ENCODE peak calls at places on chromosomes 2 and 18, in five cellular contexts. A, O, H, W and B are unnamed samples.

GRCh38 chr2:162710282-162710891 is 128.2 kb downstream of the KCNH7 start:
- DNase-seq in A (no peak), O (no peak), H (no peak), W (no peak), B (no peak)

GRCh38 chr2:223846524-223846923 is 9.1 kb upstream of the AP1S3 start:
- DNase-seq in A (no peak), O (no peak), H (no peak), W (no peak), B (no peak)

GRCh38 chr18:9011431-9011830 is 91.1 kb upstream of the NDUFV2 start:
- DNase-seq in A (no peak), O (no peak), H (no peak), W (no peak), B (no peak)

GRCh38 chr2:239177908-239178307 is 222.9 kb downstream of the HDAC4 start:
- DNase-seq in A (no peak), O (no peak), H (no peak), W (no peak), B (no peak)

GRCh38 chr2:10428355-10428754 is 19.8 kb downstream of the ODC1 start:
- DNase-seq in A (no peak), O (no peak), H (no peak), W (no peak), B (no peak)

GRCh38 chr2:60499651-60500300 is 53.7 kb downstream of the BCL11A start:
- DNase-seq in A (no peak), O (no peak), H (no peak), W (no peak), B (no peak)

GRCh38 chr2:226579519-226579918 is 220.1 kb downstream of the IRS1 start:
- DNase-seq in A (no peak), O (no peak), H (no peak), W (no peak), B (no peak)

GRCh38 chr2:71154798-71155197 is 24.4 kb downstream of the MPHOSPH10 start:
- DNase-seq in A (no peak), O (peak), H (no peak), W (no peak), B (no peak)

GRCh38 chr18:59718108-59719057 is 21.2 kb upstream of the CCBE1 start:
- DNase-seq in A (no peak), O (no peak), H (no peak), W (no peak), B (no peak)

GRCh38 chr18:41389936-41390667 is 564.9 kb upstream of the PIK3C3 start:
- DNase-seq in A (no peak), O (no peak), H (no peak), W (no peak), B (no peak)

GRCh38 chr18:75161629-75162028 is 47.3 kb downstream of the PTGR3 start:
- DNase-seq in A (peak), O (peak), H (no peak), W (no peak), B (no peak)

GRCh38 chr2:223328578-223328977 is 273.6 kb downstream of the SCG2 start:
- DNase-seq in A (no peak), O (no peak), H (no peak), W (no peak), B (no peak)

GRCh38 chr2:176652300-176653182 is 383.3 kb downstream of the MTX2 start:
- DNase-seq in A (no peak), O (no peak), H (peak), W (no peak), B (no peak)

GRCh38 chr2:205734436-205734835 is 52.1 kb downstream of the NRP2 start:
- DNase-seq in A (no peak), O (no peak), H (no peak), W (peak), B (no peak)

GRCh38 chr18:3706279-3707097 is 256.5 kb downstream of the TGIF1 start:
- DNase-seq in A (no peak), O (no peak), H (no peak), W (no peak), B (no peak)

GRCh38 chr18:79542876-79543750 is 136.5 kb upstream of the CTDP1 start:
- DNase-seq in A (no peak), O (no peak), H (no peak), W (no peak), B (no peak)

GRCh38 chr2:26099933-26100332 is 66.0 kb downstream of the RAB10 start:
- DNase-seq in A (no peak), O (no peak), H (no peak), W (no peak), B (no peak)

GRCh38 chr2:236977199-236977883 is 108.3 kb upstream of the COPS8 start:
- DNase-seq in A (no peak), O (no peak), H (no peak), W (no peak), B (no peak)

GRCh38 chr2:236979664-236980063 is 106.0 kb upstream of the COPS8 start:
- DNase-seq in A (no peak), O (no peak), H (no peak), W (no peak), B (no peak)

GRCh38 chr2:236980961-236981360 is 104.7 kb upstream of the COPS8 start:
- DNase-seq in A (no peak), O (no peak), H (no peak), W (no peak), B (no peak)

GRCh38 chr2:236976271-236977120 is 109.2 kb upstream of the COPS8 start:
- DNase-seq in A (no peak), O (no peak), H (no peak), W (no peak), B (no peak)

DNA sequence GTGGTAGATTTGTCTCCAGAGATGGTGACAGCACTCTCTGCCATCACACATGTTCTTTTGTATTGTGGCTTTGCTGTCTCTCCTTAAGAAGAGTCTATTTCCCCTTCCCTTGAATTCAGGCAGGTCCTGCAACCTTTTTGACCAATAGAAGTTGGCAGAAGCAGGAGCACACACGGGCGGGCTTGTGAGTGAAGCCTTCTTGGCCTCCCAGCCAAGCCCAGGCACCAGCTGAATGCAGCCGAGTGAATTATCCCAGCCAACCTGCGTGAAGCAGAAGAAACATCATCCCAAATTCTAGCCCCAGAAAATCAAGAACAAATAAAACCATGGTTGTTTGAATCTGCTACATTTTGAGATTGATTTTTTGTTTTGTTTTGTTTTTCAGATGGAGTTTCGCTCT is 107.7 kb upstream of the COPS8 start:
- DNase-seq in A (no peak), O (no peak), H (no peak), W (no peak), B (no peak)
- TF ChIP-seq CTCF in A (no peak), O (no peak), H (no peak), W (no peak), B (no peak)

GRCh38 chr2:219496781-219497494 is 1.8 kb upstream of the GMPPA start:
- DNase-seq in A (no peak), O (no peak), H (no peak), W (no peak), B (no peak)

GRCh38 chr2:219497495-219498279 is 1.0 kb upstream of the GMPPA start:
- DNase-seq in A (no peak), O (no peak), H (peak), W (peak), B (peak)

GRCh38 chr2:219499555-219499954 is 864 bp downstream of the GMPPA start:
- DNase-seq in A (no peak), O (no peak), H (no peak), W (no peak), B (no peak)

GRCh38 chr2:219499058-219499307 is 292 bp downstream of the GMPPA start:
- DNase-seq in A (no peak), O (no peak), H (no peak), W (no peak), B (no peak)

DNA sequence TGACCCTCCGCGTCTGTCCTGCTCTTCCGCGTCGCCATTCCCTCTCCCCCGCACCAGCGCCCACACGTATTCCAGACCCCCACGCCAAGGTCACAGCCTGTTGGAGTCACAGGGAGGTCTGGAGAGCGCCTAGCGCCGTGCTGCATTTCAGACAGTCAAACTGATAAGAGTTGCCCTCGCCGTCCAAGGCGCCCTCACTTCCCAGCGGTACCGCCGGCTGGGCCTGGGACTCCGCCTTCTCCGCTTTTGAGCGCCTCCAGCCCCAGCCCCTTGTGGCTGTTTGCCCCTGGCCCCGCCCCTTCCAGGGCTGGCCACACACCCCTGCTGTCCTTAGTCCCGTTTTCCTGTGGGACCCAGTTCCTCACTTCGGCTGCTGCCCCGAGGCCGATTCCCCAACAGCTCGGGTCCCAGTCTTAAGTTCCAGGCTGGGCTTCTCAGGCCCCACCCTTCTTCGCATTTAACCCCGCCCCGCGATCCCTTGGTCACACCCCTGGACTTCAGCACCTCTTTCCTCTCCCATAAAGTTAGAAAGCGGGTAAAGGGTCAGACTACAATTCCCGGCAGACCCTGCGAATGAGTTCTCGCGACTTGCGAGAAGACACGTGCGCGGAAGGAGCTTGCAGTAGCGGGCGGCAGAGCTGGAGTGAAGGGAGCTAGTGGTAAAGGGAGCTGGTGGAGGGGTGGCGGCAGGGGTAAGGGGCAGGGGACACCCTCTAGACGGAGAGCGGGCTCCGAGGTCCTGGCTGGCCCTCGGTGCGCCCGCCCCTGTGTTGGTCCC is at the start of gene GMPPA:
- DNase-seq in A (peak), O (peak), H (peak), W (peak), B (peak)
- TF ChIP-seq CTCF in A (no peak), O (no peak), H (no peak), W (no peak), B (no peak)

GRCh38 chr2:121044412-121044811 is 240.6 kb downstream of the TFCP2L1 start:
- DNase-seq in A (no peak), O (no peak), H (no peak), W (no peak), B (no peak)
- TF ChIP-seq CTCF in A (no peak), O (no peak), H (no peak), W (no peak), B (no peak)

GRCh38 chr2:150630587-150631235 is 143.2 kb upstream of the RND3 start:
- DNase-seq in A (no peak), O (no peak), H (no peak), W (no peak), B (no peak)
- TF ChIP-seq CTCF in A (no peak), O (no peak), H (no peak), W (no peak), B (no peak)